ENCODE peak calls at places on chromosomes 3 and 15, in four cellular contexts. A is K562, C is GM12878, M is HepG2. I is an unnamed sample.

GRCh38 chr15:35994861-35995260 is 448.9 kb upstream of the DPH6 start:
- DNase-seq in A (no peak), C (no peak), M (no peak), I (no peak)

GRCh38 chr3:132344666-132345280 is 27.6 kb downstream of the ACP3 start:
- DNase-seq in A (no peak), C (no peak), M (no peak), I (no peak)

GRCh38 chr15:40766906-40767837 is 2.6 kb upstream of the C15orf62 start:
- DNase-seq in A (peak; percentile 39), C (no peak), M (no peak), I (no peak)

GRCh38 chr3:130576571-130577266 is 59.7 kb downstream of the COL6A6 start:
- DNase-seq in A (no peak), C (no peak), M (no peak), I (no peak)

GRCh38 chr3:12060139-12060831 is 56.1 kb downstream of the SYN2 start:
- DNase-seq in A (no peak), C (no peak), M (no peak), I (no peak)

GRCh38 chr3:134972836-134973455 is 177.9 kb downstream of the EPHB1 start:
- DNase-seq in A (no peak), C (no peak), M (no peak), I (no peak)

GRCh38 chr15:69034352-69034751 is 19.9 kb downstream of the NOX5 start:
- DNase-seq in A (no peak), C (no peak), M (no peak), I (no peak)

GRCh38 chr15:59828262-59828661 is 139.1 kb upstream of the BNIP2 start:
- DNase-seq in A (no peak), C (no peak), M (no peak), I (no peak)

GRCh38 chr3:129936757-129937156 is 37.8 kb upstream of the TRH start:
- DNase-seq in A (no peak), C (no peak), M (peak; percentile 85), I (no peak)

GRCh38 chr15:64354683-64355558 is 1.1 kb downstream of the CSNK1G1 start:
- DNase-seq in A (no peak), C (no peak), M (no peak), I (no peak)

GRCh38 chr3:138690036-138690435 is 81.5 kb downstream of the FAIM start:
- DNase-seq in A (no peak), C (no peak), M (no peak), I (no peak)

GRCh38 chr3:138686771-138687221 is 78.2 kb downstream of the FAIM start:
- DNase-seq in A (no peak), C (peak; percentile 82), M (peak; percentile 89), I (peak; percentile 7)

GRCh38 chr3:138684411-138684810 is 75.8 kb downstream of the FAIM start:
- DNase-seq in A (no peak), C (no peak), M (no peak), I (no peak)

GRCh38 chr3:138688871-138689299 is 80.3 kb downstream of the FAIM start:
- DNase-seq in A (no peak), C (no peak), M (peak; percentile 64), I (no peak)

GRCh38 chr3:138687236-138687635 is 78.7 kb downstream of the FAIM start:
- DNase-seq in A (no peak), C (no peak), M (no peak), I (no peak)
- TF ChIP-seq FOXM1 in A (no peak), C (no peak), M (no peak), I (no peak)

DNA sequence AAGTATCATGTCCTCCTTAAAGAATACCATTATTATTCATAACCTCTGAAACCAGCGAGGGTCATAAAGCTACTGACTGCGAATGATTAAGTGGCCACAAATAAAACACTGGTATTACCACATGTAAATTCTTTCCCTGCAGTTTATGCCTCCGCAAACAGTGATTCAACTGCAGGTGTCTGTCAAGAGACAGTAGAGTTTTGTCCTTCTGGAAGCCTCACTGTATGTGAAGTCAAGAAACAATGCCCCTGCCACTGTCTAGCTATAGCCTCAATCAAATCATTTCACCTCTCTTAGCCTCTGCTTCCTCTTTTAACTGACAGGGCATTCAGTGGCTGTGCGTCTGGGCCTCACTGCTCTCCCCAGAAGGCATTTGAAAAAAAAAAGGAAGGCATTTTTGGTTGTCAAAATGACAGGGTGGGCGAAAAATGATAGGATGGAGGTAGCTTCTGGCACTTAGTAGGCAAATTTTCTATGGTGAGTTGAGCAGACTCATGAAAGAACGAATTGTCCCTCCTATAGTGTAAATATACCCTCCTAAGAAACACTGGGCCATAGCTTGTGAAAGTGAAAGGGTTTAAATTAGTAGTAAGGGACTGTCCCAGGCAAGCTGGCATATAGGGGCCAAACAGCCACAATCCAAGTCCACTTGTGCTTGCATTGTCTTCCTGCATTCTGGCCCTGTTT is 66.7 kb downstream of the FILIP1L start:
- DNase-seq in A (no peak), C (peak; percentile 77), M (peak; percentile 86), I (no peak)
- TF ChIP-seq TARDBP in A (no peak), C (no peak), M (no peak), I (no peak)

GRCh38 chr3:13133471-13133981 is 60.3 kb upstream of the IQSEC1 start:
- DNase-seq in A (no peak), C (no peak), M (no peak), I (no peak)
- TF ChIP-seq FOXK2 in A (no peak), C (no peak), M (no peak), I (no peak)

DNA sequence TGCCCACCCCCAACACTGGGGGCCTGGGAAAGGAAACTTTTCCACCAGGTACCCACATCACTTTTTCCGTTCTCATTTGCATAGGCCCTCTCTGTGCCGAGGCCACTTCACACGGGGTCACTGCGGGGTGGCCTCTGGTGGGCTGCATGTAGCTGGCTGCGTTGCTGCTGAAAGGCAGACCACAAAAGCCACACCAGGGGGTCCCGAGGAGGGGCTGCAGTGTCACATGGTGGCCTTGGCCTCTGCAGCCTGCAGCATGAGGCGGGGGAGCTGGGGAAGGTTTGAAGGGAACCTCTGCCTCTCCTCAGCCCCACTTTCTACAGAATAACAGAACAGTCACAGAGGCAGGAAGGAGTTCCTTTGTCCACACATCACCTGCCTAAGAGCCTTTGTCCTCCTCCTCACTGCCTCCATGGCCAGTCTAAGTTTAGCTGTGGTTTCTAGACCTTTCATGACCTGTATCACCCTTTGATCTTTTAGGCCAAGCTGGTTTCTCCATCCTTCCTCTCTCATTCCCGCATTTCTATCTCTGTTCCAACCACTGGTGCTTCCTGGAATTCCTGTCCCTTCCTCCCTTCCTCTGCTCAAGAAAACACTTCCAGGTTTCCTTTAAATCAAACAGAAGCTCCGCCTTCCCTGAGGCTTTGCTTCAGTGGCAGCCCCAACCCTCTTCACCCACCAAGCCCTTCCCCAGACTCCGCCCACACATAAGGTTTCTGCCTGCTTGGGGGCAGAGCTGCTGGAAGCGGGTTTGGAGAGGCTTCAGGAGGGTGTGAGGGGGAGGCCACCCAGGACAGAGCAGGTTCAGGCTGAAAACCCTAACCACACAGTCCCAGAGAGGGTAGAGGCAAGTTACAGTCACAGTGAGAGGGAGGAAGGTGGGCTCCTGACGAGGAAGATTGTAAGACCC is 150.7 kb upstream of the TLE3 start:
- DNase-seq in A (no peak), C (no peak), M (no peak), I (peak; percentile 40)
- TF ChIP-seq FOXM1 in A (no peak), C (no peak), M (no peak), I (no peak)

GRCh38 chr15:50880651-50881114 is 27.8 kb upstream of the AP4E1 start:
- DNase-seq in A (no peak), C (peak; percentile 54), M (no peak), I (no peak)

GRCh38 chr15:50880221-50880620 is 28.3 kb upstream of the AP4E1 start:
- DNase-seq in A (no peak), C (no peak), M (no peak), I (no peak)

GRCh38 chr15:50881121-50882048 is 27.1 kb upstream of the AP4E1 start:
- DNase-seq in A (no peak), C (peak; percentile 56), M (peak; percentile 5), I (no peak)

GRCh38 chr15:50876989-50877360 is 31.5 kb upstream of the AP4E1 start:
- DNase-seq in A (peak; percentile 75), C (no peak), M (peak; percentile 78), I (peak; percentile 58)

DNA sequence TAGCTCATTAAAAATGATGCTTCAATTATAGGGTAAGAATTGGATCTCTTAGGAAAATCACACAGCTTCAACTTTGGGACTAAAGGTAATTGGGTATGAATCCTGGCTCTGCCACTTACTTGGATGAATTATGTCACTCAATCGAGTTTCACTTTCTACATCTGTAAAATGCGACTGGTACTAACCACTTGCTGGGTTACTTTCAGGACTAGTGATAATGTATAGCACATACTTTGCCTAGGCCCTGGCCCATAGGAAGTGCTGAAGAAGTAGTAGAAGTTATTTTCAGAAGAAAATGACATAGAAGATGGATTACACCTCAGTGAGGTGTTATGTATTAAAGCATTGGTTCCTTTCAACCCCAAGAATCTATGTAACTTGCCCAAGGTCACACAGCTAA is 29.5 kb upstream of the AP4E1 start:
- DNase-seq in A (no peak), C (no peak), M (no peak), I (no peak)
- TF ChIP-seq TARDBP in A (no peak), C (no peak), M (no peak), I (no peak)

GRCh38 chr15:91271565-91272153 is 171.6 kb downstream of the SV2B start:
- DNase-seq in A (peak; percentile 63), C (peak; percentile 19), M (peak; percentile 35), I (peak; percentile 64)
- TF ChIP-seq FOXK2 in A (peak; percentile 28), C (no peak), M (no peak), I (no peak)

GRCh38 chr3:18420584-18420983 is 4.6 kb downstream of the SATB1 start:
- DNase-seq in A (no peak), C (no peak), M (no peak), I (no peak)
- TF ChIP-seq FOXM1 in A (no peak), C (no peak), M (no peak), I (no peak)